ENCODE peak calls at places on chromosomes 16 and 17, in six cellular contexts. One of them, this sample, is unnamed.

GRCh38 chr17:81959362-81960129 is 1.4 kb downstream of the NOTUM start:
- DNase-seq in foreskin fibroblast: peak
- DNase-seq in mammary epithelial cell: peak
- DNase-seq in fibroblast of mammary gland: no peak
- DNase-seq in GM12864: no peak
- DNase-seq in RWPE2: peak
- DNase-seq in this sample: peak

GRCh38 chr17:1718362-1719165 is 5.9 kb upstream of the WDR81 start:
- DNase-seq in foreskin fibroblast: no peak
- DNase-seq in mammary epithelial cell: no peak
- DNase-seq in fibroblast of mammary gland: no peak
- DNase-seq in GM12864: no peak
- DNase-seq in RWPE2: no peak
- DNase-seq in this sample: no peak

GRCh38 chr16:9042533-9042932 is 48.9 kb upstream of the HAPSTR1 start:
- DNase-seq in foreskin fibroblast: no peak
- DNase-seq in mammary epithelial cell: no peak
- DNase-seq in fibroblast of mammary gland: no peak
- DNase-seq in GM12864: no peak
- DNase-seq in RWPE2: no peak
- DNase-seq in this sample: no peak

GRCh38 chr16:11402051-11402744 is 56.9 kb downstream of the RMI2 start:
- DNase-seq in foreskin fibroblast: no peak
- DNase-seq in mammary epithelial cell: no peak
- DNase-seq in fibroblast of mammary gland: no peak
- DNase-seq in GM12864: no peak
- DNase-seq in RWPE2: no peak
- DNase-seq in this sample: peak

GRCh38 chr17:22510504-22510903 is 818.2 kb downstream of the KCNJ18 start:
- DNase-seq in foreskin fibroblast: no peak
- DNase-seq in mammary epithelial cell: no peak
- DNase-seq in fibroblast of mammary gland: no peak
- DNase-seq in GM12864: no peak
- DNase-seq in RWPE2: no peak
- DNase-seq in this sample: no peak

GRCh38 chr17:8611135-8611534 is 19.4 kb downstream of the MYH10 start:
- DNase-seq in foreskin fibroblast: peak
- DNase-seq in mammary epithelial cell: peak
- DNase-seq in fibroblast of mammary gland: peak
- DNase-seq in GM12864: no peak
- DNase-seq in RWPE2: no peak
- DNase-seq in this sample: no peak

GRCh38 chr17:27332052-27332403 is 38.1 kb downstream of the WSB1 start:
- DNase-seq in foreskin fibroblast: no peak
- DNase-seq in mammary epithelial cell: no peak
- DNase-seq in fibroblast of mammary gland: no peak
- DNase-seq in GM12864: no peak
- DNase-seq in RWPE2: no peak
- DNase-seq in this sample: no peak

GRCh38 chr17:45893725-45894021 is 681 bp upstream of the MAPT start:
- DNase-seq in foreskin fibroblast: no peak
- DNase-seq in mammary epithelial cell: no peak
- DNase-seq in fibroblast of mammary gland: no peak
- DNase-seq in GM12864: no peak
- DNase-seq in RWPE2: no peak
- DNase-seq in this sample: no peak

GRCh38 chr16:9844361-9844760 is 337.9 kb downstream of the GRIN2A start:
- DNase-seq in foreskin fibroblast: peak
- DNase-seq in mammary epithelial cell: no peak
- DNase-seq in fibroblast of mammary gland: peak
- DNase-seq in GM12864: no peak
- DNase-seq in RWPE2: no peak
- DNase-seq in this sample: no peak

GRCh38 chr16:79723583-79724168 is 123.1 kb upstream of the MAF start:
- DNase-seq in foreskin fibroblast: no peak
- DNase-seq in mammary epithelial cell: no peak
- DNase-seq in fibroblast of mammary gland: no peak
- DNase-seq in GM12864: no peak
- DNase-seq in RWPE2: no peak
- DNase-seq in this sample: no peak

GRCh38 chr16:70470927-70471341 is 16.5 kb downstream of the FCSK start:
- DNase-seq in foreskin fibroblast: peak
- DNase-seq in mammary epithelial cell: no peak
- DNase-seq in fibroblast of mammary gland: no peak
- DNase-seq in GM12864: no peak
- DNase-seq in RWPE2: no peak
- DNase-seq in this sample: peak

GRCh38 chr16:13393816-13394215 is 492.4 kb downstream of the SHISA9 start:
- DNase-seq in foreskin fibroblast: no peak
- DNase-seq in mammary epithelial cell: no peak
- DNase-seq in fibroblast of mammary gland: no peak
- DNase-seq in GM12864: no peak
- DNase-seq in RWPE2: no peak
- DNase-seq in this sample: no peak

GRCh38 chr17:17295141-17295540 is 8.0 kb upstream of the NT5M start:
- DNase-seq in foreskin fibroblast: no peak
- DNase-seq in mammary epithelial cell: no peak
- DNase-seq in fibroblast of mammary gland: no peak
- DNase-seq in GM12864: no peak
- DNase-seq in RWPE2: no peak
- DNase-seq in this sample: no peak

GRCh38 chr16:28910046-28911031 is 14.7 kb downstream of the RABEP2 start:
- DNase-seq in foreskin fibroblast: no peak
- DNase-seq in mammary epithelial cell: peak
- DNase-seq in fibroblast of mammary gland: peak
- DNase-seq in GM12864: no peak
- DNase-seq in RWPE2: no peak
- DNase-seq in this sample: no peak

GRCh38 chr16:57089406-57089805 is 3.0 kb upstream of the CPNE2 start:
- DNase-seq in foreskin fibroblast: no peak
- DNase-seq in mammary epithelial cell: no peak
- DNase-seq in fibroblast of mammary gland: no peak
- DNase-seq in GM12864: no peak
- DNase-seq in RWPE2: no peak
- DNase-seq in this sample: no peak

GRCh38 chr16:1749152-1750117 is 21.9 kb downstream of the NME3 start:
- DNase-seq in foreskin fibroblast: peak
- DNase-seq in mammary epithelial cell: no peak
- DNase-seq in fibroblast of mammary gland: peak
- DNase-seq in GM12864: no peak
- DNase-seq in RWPE2: no peak
- DNase-seq in this sample: peak

GRCh38 chr17:82440377-82440981 is 10.1 kb downstream of the CYBC1 start:
- DNase-seq in foreskin fibroblast: no peak
- DNase-seq in mammary epithelial cell: no peak
- DNase-seq in fibroblast of mammary gland: no peak
- DNase-seq in GM12864: no peak
- DNase-seq in RWPE2: no peak
- DNase-seq in this sample: no peak

GRCh38 chr17:80029235-80029974 is 6.3 kb downstream of the TBC1D16 start:
- DNase-seq in foreskin fibroblast: peak
- DNase-seq in mammary epithelial cell: peak
- DNase-seq in fibroblast of mammary gland: peak
- DNase-seq in GM12864: no peak
- DNase-seq in RWPE2: no peak
- DNase-seq in this sample: peak

GRCh38 chr16:60991886-60992285 is 1044.4 kb downstream of the CDH8 start:
- DNase-seq in foreskin fibroblast: no peak
- DNase-seq in mammary epithelial cell: no peak
- DNase-seq in fibroblast of mammary gland: no peak
- DNase-seq in GM12864: no peak
- DNase-seq in RWPE2: no peak
- DNase-seq in this sample: no peak

GRCh38 chr17:2854662-2855061 is 58.4 kb downstream of the RAP1GAP2 start:
- DNase-seq in foreskin fibroblast: peak
- DNase-seq in mammary epithelial cell: peak
- DNase-seq in fibroblast of mammary gland: peak
- DNase-seq in GM12864: no peak
- DNase-seq in RWPE2: no peak
- DNase-seq in this sample: no peak

GRCh38 chr16:67833035-67833417 is 9.1 kb upstream of the THAP11 start:
- DNase-seq in foreskin fibroblast: peak
- DNase-seq in mammary epithelial cell: peak
- DNase-seq in fibroblast of mammary gland: peak
- DNase-seq in GM12864: no peak
- DNase-seq in RWPE2: no peak
- DNase-seq in this sample: peak

GRCh38 chr17:73064084-73064938 is 28.2 kb downstream of the SLC39A11 start:
- DNase-seq in foreskin fibroblast: no peak
- DNase-seq in mammary epithelial cell: no peak
- DNase-seq in fibroblast of mammary gland: peak
- DNase-seq in GM12864: no peak
- DNase-seq in RWPE2: no peak
- DNase-seq in this sample: peak

GRCh38 chr17:45371414-45372324 is 54.8 kb upstream of the MAP3K14 start:
- DNase-seq in foreskin fibroblast: peak
- DNase-seq in mammary epithelial cell: peak
- DNase-seq in fibroblast of mammary gland: peak
- DNase-seq in GM12864: no peak
- DNase-seq in RWPE2: peak
- DNase-seq in this sample: peak

GRCh38 chr17:17377568-17377967 is 74.4 kb downstream of the NT5M start:
- DNase-seq in foreskin fibroblast: no peak
- DNase-seq in mammary epithelial cell: no peak
- DNase-seq in fibroblast of mammary gland: no peak
- DNase-seq in GM12864: no peak
- DNase-seq in RWPE2: no peak
- DNase-seq in this sample: no peak

GRCh38 chr17:6924121-6924676 is 71.7 kb upstream of the ALOX12 start:
- DNase-seq in foreskin fibroblast: no peak
- DNase-seq in mammary epithelial cell: peak
- DNase-seq in fibroblast of mammary gland: no peak
- DNase-seq in GM12864: no peak
- DNase-seq in RWPE2: no peak
- DNase-seq in this sample: peak

GRCh38 chr17:1649116-1649843 is 386 bp downstream of the RILP start:
- DNase-seq in foreskin fibroblast: peak
- DNase-seq in mammary epithelial cell: peak
- DNase-seq in fibroblast of mammary gland: peak
- DNase-seq in GM12864: no peak
- DNase-seq in RWPE2: peak
- DNase-seq in this sample: peak

GRCh38 chr17:4327638-4328037 is 38.8 kb downstream of the UBE2G1 start:
- DNase-seq in foreskin fibroblast: peak
- DNase-seq in mammary epithelial cell: peak
- DNase-seq in fibroblast of mammary gland: peak
- DNase-seq in GM12864: no peak
- DNase-seq in RWPE2: peak
- DNase-seq in this sample: no peak

GRCh38 chr17:7557825-7558543 is 566 bp upstream of the TNFSF13 start:
- DNase-seq in foreskin fibroblast: peak
- DNase-seq in mammary epithelial cell: peak
- DNase-seq in fibroblast of mammary gland: peak
- DNase-seq in GM12864: no peak
- DNase-seq in RWPE2: no peak
- DNase-seq in this sample: peak

GRCh38 chr17:50536683-50537646 is 4.4 kb downstream of the EPN3 start:
- DNase-seq in foreskin fibroblast: no peak
- DNase-seq in mammary epithelial cell: no peak
- DNase-seq in fibroblast of mammary gland: no peak
- DNase-seq in GM12864: no peak
- DNase-seq in RWPE2: no peak
- DNase-seq in this sample: no peak
- TF ChIP-seq CTCF in foreskin fibroblast: no peak
- TF ChIP-seq CTCF in mammary epithelial cell: no peak
- TF ChIP-seq CTCF in fibroblast of mammary gland: no peak
- TF ChIP-seq CTCF in GM12864: no peak
- TF ChIP-seq CTCF in RWPE2: no peak
- TF ChIP-seq CTCF in this sample: no peak

DNA sequence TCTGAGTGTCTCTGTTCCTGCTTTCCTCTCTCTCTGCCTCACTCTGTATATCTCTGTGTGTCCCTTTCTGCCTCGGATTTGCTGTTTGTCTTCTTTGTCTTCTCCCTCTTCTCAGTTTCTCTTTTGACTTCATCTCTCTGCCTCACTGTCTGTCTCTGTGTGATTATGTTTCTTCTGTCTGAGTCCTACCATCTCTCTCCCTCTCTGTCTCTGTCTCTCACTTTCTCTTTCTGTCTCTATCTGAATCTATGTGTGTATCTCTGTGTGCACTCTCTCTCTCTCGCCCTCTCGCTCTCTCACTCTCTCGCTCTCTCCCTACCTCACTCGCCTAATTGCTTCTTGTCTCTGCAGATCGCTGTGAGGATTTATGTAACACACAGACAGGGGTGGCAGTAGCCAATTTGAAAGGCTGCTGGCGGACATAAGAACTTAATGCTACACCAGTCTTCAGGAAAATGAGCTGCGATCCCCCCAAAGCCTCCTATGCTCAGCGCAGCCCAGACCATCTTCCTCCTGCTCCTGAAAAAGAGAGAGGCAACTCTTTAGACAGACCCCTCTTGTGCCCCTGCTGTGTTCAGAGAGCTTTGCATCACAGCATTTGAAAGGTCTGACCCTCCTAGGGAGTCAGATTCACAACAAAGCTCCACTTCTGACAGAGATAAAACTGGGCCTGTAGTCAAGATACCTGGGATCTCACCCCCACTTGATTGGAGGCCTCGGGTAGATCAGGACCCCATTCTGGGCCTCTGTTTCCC is 140.9 kb downstream of the CCT6B start:
- DNase-seq in foreskin fibroblast: no peak
- DNase-seq in mammary epithelial cell: no peak
- DNase-seq in fibroblast of mammary gland: no peak
- DNase-seq in GM12864: no peak
- DNase-seq in RWPE2: no peak
- DNase-seq in this sample: no peak
- H3K4me3 ChIP-seq in foreskin fibroblast: no peak
- H3K4me3 ChIP-seq in mammary epithelial cell: no peak
- H3K4me3 ChIP-seq in fibroblast of mammary gland: no peak
- H3K4me3 ChIP-seq in GM12864: no peak
- H3K4me3 ChIP-seq in RWPE2: no peak
- H3K4me3 ChIP-seq in this sample: no peak

DNA sequence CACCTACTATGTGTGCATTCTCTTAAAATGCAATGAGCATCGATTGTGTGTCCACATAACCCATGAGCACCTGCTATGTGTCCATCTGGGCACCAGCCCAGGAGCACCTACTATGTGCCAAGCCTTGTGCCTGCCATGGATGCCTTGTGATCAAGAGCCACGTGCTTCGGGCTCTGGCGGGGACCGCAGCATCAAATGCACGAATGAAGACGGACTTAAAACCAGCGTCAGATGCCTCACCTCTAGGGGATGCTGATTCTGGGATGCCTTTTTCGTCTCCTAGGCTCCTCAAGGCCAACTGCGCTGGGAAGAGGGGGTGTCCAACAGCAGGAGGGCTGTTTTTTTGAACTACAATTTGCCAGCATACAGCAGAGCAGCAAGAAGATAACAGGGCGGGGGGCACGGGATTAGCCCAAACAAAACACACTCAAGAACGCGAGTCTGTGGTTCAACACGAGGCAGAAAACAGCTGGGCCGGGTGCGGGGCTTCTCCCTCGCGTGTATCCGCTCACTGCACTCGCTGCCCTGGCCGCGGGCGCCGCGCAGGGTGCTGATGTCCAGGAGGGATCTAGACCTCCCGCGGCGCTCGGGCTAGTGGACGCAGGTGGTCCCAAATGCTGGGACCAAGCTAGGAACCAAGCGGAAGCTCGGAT is 1.2 kb upstream of the GLIS2 start:
- DNase-seq in foreskin fibroblast: peak
- DNase-seq in mammary epithelial cell: peak
- DNase-seq in fibroblast of mammary gland: peak
- DNase-seq in GM12864: no peak
- DNase-seq in RWPE2: peak
- DNase-seq in this sample: peak
- TF ChIP-seq CTCF in foreskin fibroblast: no peak
- TF ChIP-seq CTCF in mammary epithelial cell: no peak
- TF ChIP-seq CTCF in fibroblast of mammary gland: no peak
- TF ChIP-seq CTCF in GM12864: peak
- TF ChIP-seq CTCF in RWPE2: no peak
- TF ChIP-seq CTCF in this sample: peak

GRCh38 chr16:86513471-86514277 is 3.3 kb downstream of the FOXF1 start:
- DNase-seq in foreskin fibroblast: no peak
- DNase-seq in mammary epithelial cell: no peak
- DNase-seq in fibroblast of mammary gland: no peak
- DNase-seq in GM12864: no peak
- DNase-seq in RWPE2: no peak
- DNase-seq in this sample: peak
- H3K4me3 ChIP-seq in foreskin fibroblast: peak
- H3K4me3 ChIP-seq in mammary epithelial cell: no peak
- H3K4me3 ChIP-seq in fibroblast of mammary gland: peak
- H3K4me3 ChIP-seq in GM12864: no peak
- H3K4me3 ChIP-seq in RWPE2: no peak
- H3K4me3 ChIP-seq in this sample: peak

This sample was measured in choroid plexus epithelial cell.